ENCODE peak calls at places on chromosome 4, in four cellular contexts. One of them, this sample, is unnamed.

GRCh38 chr4:163332526-163333405 is at the start of gene NPY1R:
- DNase-seq in GDM1: no peak
- DNase-seq in heart left ventricle: peak
- DNase-seq in hypothalamus: peak
- DNase-seq in this sample: peak

GRCh38 chr4:140926672-140927071 is 170.5 kb upstream of the TBC1D9 start:
- DNase-seq in GDM1: no peak
- DNase-seq in heart left ventricle: no peak
- DNase-seq in hypothalamus: no peak
- DNase-seq in this sample: no peak

GRCh38 chr4:102263024-102263787 is 82.1 kb downstream of the SLC39A8 start:
- DNase-seq in GDM1: peak
- DNase-seq in heart left ventricle: no peak
- DNase-seq in hypothalamus: no peak
- DNase-seq in this sample: no peak

GRCh38 chr4:180940680-180941079 is 1302.5 kb upstream of the TENM3 start:
- DNase-seq in GDM1: no peak
- DNase-seq in heart left ventricle: no peak
- DNase-seq in hypothalamus: no peak
- DNase-seq in this sample: no peak

GRCh38 chr4:113575391-113575790 is 186.1 kb downstream of the CAMK2D start:
- DNase-seq in GDM1: no peak
- DNase-seq in heart left ventricle: no peak
- DNase-seq in hypothalamus: no peak
- DNase-seq in this sample: no peak

GRCh38 chr4:83931659-83932058 is 395.8 kb downstream of the GPAT3 start:
- DNase-seq in GDM1: no peak
- DNase-seq in heart left ventricle: no peak
- DNase-seq in hypothalamus: no peak
- DNase-seq in this sample: no peak

GRCh38 chr4:40299704-40300336 is 35.3 kb upstream of the CHRNA9 start:
- DNase-seq in GDM1: no peak
- DNase-seq in heart left ventricle: no peak
- DNase-seq in hypothalamus: no peak
- DNase-seq in this sample: no peak

GRCh38 chr4:143207555-143207954 is 22.8 kb downstream of the USP38 start:
- DNase-seq in GDM1: no peak
- DNase-seq in heart left ventricle: no peak
- DNase-seq in hypothalamus: no peak
- DNase-seq in this sample: no peak

GRCh38 chr4:110211007-110211769 is 12.8 kb upstream of the ELOVL6 start:
- DNase-seq in GDM1: peak
- DNase-seq in heart left ventricle: no peak
- DNase-seq in hypothalamus: no peak
- DNase-seq in this sample: no peak

GRCh38 chr4:151486166-151486565 is 77.2 kb downstream of the FHIP1A start:
- DNase-seq in GDM1: no peak
- DNase-seq in heart left ventricle: no peak
- DNase-seq in hypothalamus: no peak
- DNase-seq in this sample: no peak

GRCh38 chr4:165379662-165380061 is 854 bp downstream of the CPE start:
- DNase-seq in GDM1: no peak
- DNase-seq in heart left ventricle: no peak
- DNase-seq in hypothalamus: no peak
- DNase-seq in this sample: peak

GRCh38 chr4:1022051-1022738 is 10.8 kb downstream of the FGFRL1 start:
- DNase-seq in GDM1: no peak
- DNase-seq in heart left ventricle: no peak
- DNase-seq in hypothalamus: no peak
- DNase-seq in this sample: no peak

GRCh38 chr4:65983062-65983461 is 312.8 kb upstream of the EPHA5 start:
- DNase-seq in GDM1: no peak
- DNase-seq in heart left ventricle: no peak
- DNase-seq in hypothalamus: no peak
- DNase-seq in this sample: no peak

GRCh38 chr4:26782168-26782829 is 78.3 kb upstream of the STIM2 start:
- DNase-seq in GDM1: peak
- DNase-seq in heart left ventricle: no peak
- DNase-seq in hypothalamus: no peak
- DNase-seq in this sample: no peak

GRCh38 chr4:73872331-73873108 is 3.3 kb downstream of the CXCL1 start:
- DNase-seq in GDM1: no peak
- DNase-seq in heart left ventricle: no peak
- DNase-seq in hypothalamus: no peak
- DNase-seq in this sample: no peak

GRCh38 chr4:2817701-2818350 is 24.9 kb downstream of the SH3BP2 start:
- DNase-seq in GDM1: no peak
- DNase-seq in heart left ventricle: peak
- DNase-seq in hypothalamus: no peak
- DNase-seq in this sample: no peak

GRCh38 chr4:20603671-20604313 is 96.5 kb upstream of the PACRGL start:
- DNase-seq in GDM1: no peak
- DNase-seq in heart left ventricle: no peak
- DNase-seq in hypothalamus: no peak
- DNase-seq in this sample: no peak

GRCh38 chr4:152063301-152064235 is 302.8 kb upstream of the GATB start:
- DNase-seq in GDM1: no peak
- DNase-seq in heart left ventricle: no peak
- DNase-seq in hypothalamus: no peak
- DNase-seq in this sample: no peak

GRCh38 chr4:169351860-169352259 is 81.1 kb upstream of the SH3RF1 start:
- DNase-seq in GDM1: no peak
- DNase-seq in heart left ventricle: no peak
- DNase-seq in hypothalamus: no peak
- DNase-seq in this sample: no peak

GRCh38 chr4:3424522-3425095 is 17.2 kb upstream of the HGFAC start:
- DNase-seq in GDM1: no peak
- DNase-seq in heart left ventricle: no peak
- DNase-seq in hypothalamus: no peak
- DNase-seq in this sample: no peak

GRCh38 chr4:38902695-38903094 is 35.1 kb downstream of the FAM114A1 start:
- DNase-seq in GDM1: no peak
- DNase-seq in heart left ventricle: no peak
- DNase-seq in hypothalamus: no peak
- DNase-seq in this sample: no peak

GRCh38 chr4:73087871-73088270 is 18.4 kb upstream of the COX18 start:
- DNase-seq in GDM1: no peak
- DNase-seq in heart left ventricle: no peak
- DNase-seq in hypothalamus: no peak
- DNase-seq in this sample: no peak

GRCh38 chr4:26062221-26062620 is 148.2 kb downstream of the SMIM20 start:
- DNase-seq in GDM1: no peak
- DNase-seq in heart left ventricle: no peak
- DNase-seq in hypothalamus: no peak
- DNase-seq in this sample: no peak

GRCh38 chr4:174040287-174040686 is 243.2 kb downstream of the FBXO8 start:
- DNase-seq in GDM1: no peak
- DNase-seq in heart left ventricle: no peak
- DNase-seq in hypothalamus: no peak
- DNase-seq in this sample: no peak

GRCh38 chr4:11505225-11505971 is 76.7 kb upstream of the HS3ST1 start:
- DNase-seq in GDM1: no peak
- DNase-seq in heart left ventricle: no peak
- DNase-seq in hypothalamus: no peak
- DNase-seq in this sample: no peak

GRCh38 chr4:17058506-17058905 is 160.1 kb upstream of the LDB2 start:
- DNase-seq in GDM1: no peak
- DNase-seq in heart left ventricle: no peak
- DNase-seq in hypothalamus: no peak
- DNase-seq in this sample: no peak

GRCh38 chr4:118756958-118757357 is 71.8 kb downstream of the METTL14 start:
- DNase-seq in GDM1: no peak
- DNase-seq in heart left ventricle: no peak
- DNase-seq in hypothalamus: no peak
- DNase-seq in this sample: no peak

GRCh38 chr4:52822583-52823477 is 39.3 kb upstream of the RASL11B start:
- DNase-seq in GDM1: no peak
- DNase-seq in heart left ventricle: no peak
- DNase-seq in hypothalamus: no peak
- DNase-seq in this sample: no peak

This sample was measured in tibial artery.